ENCODE peak calls at places on chromosome 12, in eight cellular contexts. Y, I, Z, M, F, G, O and D are unnamed samples.

GRCh38 chr12:56749364-56749763 is 2.8 kb downstream of the PRIM1 start:
- DNase-seq in I (no peak), F (no peak), Y (no peak), G (no peak), Z (no peak), O (no peak), M (no peak), D (peak)

GRCh38 chr12:93080994-93081809 is 152.1 kb upstream of the EEA1 start:
- DNase-seq in G (no peak), Z (peak), O (peak), Y (no peak), F (peak), I (peak), M (no peak), D (no peak)

GRCh38 chr12:72547593-72547992 is 275.4 kb downstream of the TRHDE start:
- DNase-seq in Y (no peak), F (no peak), O (no peak), Z (no peak), M (no peak), I (no peak), G (no peak), D (no peak)

GRCh38 chr12:1523558-1524050 is 70.8 kb downstream of the FBXL14 start:
- DNase-seq in Y (no peak), O (peak), Z (no peak), G (no peak), M (no peak), I (peak), F (no peak), D (no peak)

GRCh38 chr12:53752651-53753050 is 872 bp upstream of the CISTR start:
- DNase-seq in F (no peak), Z (no peak), G (no peak), M (no peak), O (no peak), I (no peak), Y (no peak), D (peak)

GRCh38 chr12:32947203-32947795 is 50.7 kb upstream of the PKP2 start:
- DNase-seq in F (peak), G (peak), Y (peak), M (no peak), O (no peak), Z (no peak), I (no peak), D (peak)

GRCh38 chr12:62817556-62818271 is 117.2 kb downstream of the PPM1H start:
- DNase-seq in M (no peak), I (no peak), O (no peak), F (no peak), Y (no peak), Z (peak), G (no peak), D (peak)

GRCh38 chr12:98343002-98343567 is 172.3 kb upstream of the TMPO start:
- DNase-seq in Z (no peak), O (no peak), I (no peak), M (no peak), Y (no peak), F (no peak), G (no peak), D (no peak)

GRCh38 chr12:88946377-88946997 is 366.2 kb upstream of the KITLG start:
- DNase-seq in O (no peak), I (no peak), G (peak), F (no peak), Y (no peak), M (no peak), Z (peak), D (peak)

GRCh38 chr12:108548954-108549521 is 11.9 kb downstream of the SART3 start:
- DNase-seq in Z (no peak), Y (no peak), M (no peak), O (no peak), F (no peak), G (no peak), I (no peak), D (no peak)

GRCh38 chr12:19095869-19096480 is 33.6 kb upstream of the PLEKHA5 start:
- DNase-seq in G (no peak), Y (peak), M (no peak), O (no peak), Z (no peak), F (no peak), I (no peak), D (no peak)

GRCh38 chr12:6215120-6215807 is 15.1 kb downstream of the CD9 start:
- DNase-seq in I (peak), F (no peak), Z (no peak), Y (no peak), G (no peak), M (no peak), O (peak), D (no peak)

GRCh38 chr12:117580718-117581062 is 219.3 kb upstream of the NOS1 start:
- DNase-seq in I (peak), Z (no peak), G (peak), O (peak), Y (peak), F (no peak), M (no peak), D (peak)

GRCh38 chr12:92943482-92944250 is 14.6 kb upstream of the EEA1 start:
- DNase-seq in F (peak), Z (no peak), Y (no peak), O (no peak), M (no peak), I (no peak), G (no peak), D (peak)

GRCh38 chr12:121949643-121950397 is 31.4 kb downstream of the CFAP251 start:
- DNase-seq in G (no peak), I (no peak), Y (peak), M (no peak), F (peak), O (no peak), Z (no peak), D (no peak)

GRCh38 chr12:48366131-48366530 is 15.4 kb upstream of the ZNF641 start:
- DNase-seq in Z (no peak), Y (no peak), F (no peak), O (no peak), G (no peak), M (no peak), I (no peak), D (no peak)

GRCh38 chr12:42483534-42483857 is 106.0 kb downstream of the PRICKLE1 start:
- DNase-seq in Z (peak), I (no peak), F (no peak), M (no peak), G (no peak), Y (no peak), O (peak), D (peak)

GRCh38 chr12:111597731-111598636 is 1.1 kb downstream of the ATXN2 start:
- DNase-seq in I (peak), Z (peak), O (peak), Y (peak), G (no peak), M (no peak), F (no peak), D (peak)

GRCh38 chr12:47079365-47079893 is at the start of gene PCED1B:
- DNase-seq in O (peak), M (no peak), F (peak), I (peak), Z (peak), Y (peak), G (no peak), D (peak)

GRCh38 chr12:47078733-47079364 is 572 bp upstream of the PCED1B start:
- DNase-seq in I (no peak), F (no peak), Y (peak), M (no peak), Z (peak), G (no peak), O (no peak), D (no peak)

GRCh38 chr12:47078086-47078395 is 1.4 kb upstream of the PCED1B start:
- DNase-seq in Y (no peak), I (no peak), Z (no peak), M (no peak), F (no peak), G (no peak), O (no peak), D (no peak)

GRCh38 chr12:47080725-47081502 is 1.2 kb upstream of the AMIGO2 start:
- DNase-seq in Z (peak), G (no peak), M (no peak), O (no peak), I (peak), F (no peak), Y (peak), D (peak)

DNA sequence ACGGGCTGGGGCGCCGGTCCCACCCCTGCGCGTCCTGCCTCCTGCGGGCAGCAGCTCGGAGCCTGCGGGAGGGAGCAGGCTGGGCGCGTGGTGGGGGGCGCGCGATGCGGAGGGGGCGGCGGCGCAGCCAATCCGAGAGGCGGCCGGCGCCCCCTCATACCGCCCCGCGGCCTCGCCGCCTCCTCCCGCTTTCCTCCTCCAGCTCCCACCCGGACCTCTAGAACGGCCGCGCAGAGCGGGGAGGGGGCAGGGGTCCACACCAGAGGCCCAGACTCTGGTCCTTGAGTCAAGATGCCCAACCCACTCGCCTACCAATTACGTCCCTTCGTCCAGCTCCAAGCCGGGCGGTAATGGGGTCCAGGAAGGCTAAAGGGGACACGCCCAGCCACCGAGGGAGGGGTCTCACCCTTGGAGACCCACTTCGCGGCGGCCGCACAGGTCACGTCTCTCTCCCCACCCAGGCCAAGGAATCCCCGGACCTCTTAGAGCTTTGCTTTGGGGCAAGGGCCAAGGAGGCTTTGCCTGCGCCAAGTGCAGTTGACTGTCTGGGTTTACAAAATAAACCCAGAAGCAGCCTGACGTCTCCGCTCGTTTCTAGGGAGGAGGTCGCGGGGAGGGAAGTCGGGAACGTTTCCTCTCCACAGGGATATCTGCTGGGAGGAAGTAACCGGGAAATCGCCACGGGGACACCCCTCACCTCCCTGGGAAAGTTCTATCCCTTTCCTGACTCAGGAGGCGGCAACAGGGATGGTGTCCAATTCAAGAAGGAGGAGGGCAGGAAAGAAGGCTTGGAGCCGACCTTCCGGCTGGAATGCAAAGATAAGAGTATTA is at the start of gene AMIGO2:
- DNase-seq in Z (peak), F (no peak), I (peak), O (peak), G (no peak), Y (peak), M (no peak), D (peak)
- TF ChIP-seq MAX in Z (no peak), F (no peak), I (peak), O (no peak), G (no peak), Y (peak), M (no peak), D (no peak)

GRCh38 chr12:132356686-132357622 is 27.6 kb upstream of the GALNT9 start:
- DNase-seq in M (no peak), O (no peak), Z (peak), I (no peak), Y (peak), F (no peak), G (peak), D (peak)
- TF ChIP-seq MAX in M (no peak), O (no peak), Z (no peak), I (no peak), Y (no peak), F (no peak), G (no peak), D (peak)

DNA sequence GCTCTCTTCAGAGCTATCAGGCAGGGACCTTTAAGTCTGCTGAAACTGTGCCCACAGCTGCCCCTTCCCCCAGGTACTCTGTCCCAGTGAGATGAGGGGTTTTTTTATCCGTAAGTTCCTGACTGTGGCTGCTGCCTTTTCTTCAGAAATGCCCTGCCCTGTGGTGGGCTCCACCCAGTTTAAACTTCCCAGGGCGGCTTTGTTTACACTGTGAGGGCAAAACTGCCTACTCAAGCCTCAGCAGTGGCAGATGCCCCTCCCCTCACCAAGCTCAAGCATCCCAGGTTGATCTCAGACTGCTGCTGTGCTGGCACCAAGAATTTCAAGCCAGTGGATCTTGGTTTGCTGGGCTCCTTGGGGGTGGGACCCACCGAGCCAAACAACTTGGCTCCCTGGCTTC is 46.9 kb upstream of the SLC16A7 start:
- DNase-seq in F (no peak), Y (no peak), G (no peak), I (no peak), O (no peak), Z (no peak), M (no peak), D (no peak)
- TF ChIP-seq MAX in F (no peak), Y (no peak), G (no peak), I (no peak), O (no peak), Z (no peak), M (no peak), D (no peak)

DNA sequence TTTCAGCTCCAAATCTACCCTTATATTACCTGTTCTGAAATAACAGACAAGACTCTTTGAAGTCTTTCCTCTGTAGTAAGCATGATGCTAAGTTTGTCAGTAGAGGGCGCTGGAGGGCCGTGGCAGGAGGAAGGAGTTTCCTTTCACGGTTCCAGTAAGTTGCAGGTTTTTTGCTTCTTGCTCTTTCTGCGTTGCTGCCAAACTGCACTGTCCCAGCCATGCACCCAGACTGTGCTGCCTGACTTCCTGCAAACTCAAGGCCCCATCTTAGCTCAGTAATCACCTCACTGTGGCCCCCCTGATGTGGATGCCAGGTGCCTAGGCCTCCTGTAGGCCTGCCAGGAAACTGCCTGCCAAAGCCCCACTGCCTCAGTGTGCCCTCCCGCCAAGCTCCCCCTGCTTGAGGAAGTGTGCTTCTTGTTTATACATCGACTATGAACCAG is 193.5 kb upstream of the LRIG3 start:
- DNase-seq in O (peak), M (peak), I (peak), G (peak), F (peak), Z (peak), Y (peak), D (peak)
- TF ChIP-seq MAX in O (no peak), M (no peak), I (no peak), G (no peak), F (no peak), Z (no peak), Y (no peak), D (no peak)